ENCODE peak calls at places on chromosomes 7 and 10, in four cellular contexts. F, M, L and K are unnamed samples.

GRCh38 chr10:110147961-110148360 is 59.4 kb upstream of the MXI1 start:
- DNase-seq in M (no peak), F (no peak), L (peak), K (no peak)

GRCh38 chr7:100538348-100538653 is 702 bp upstream of the AGFG2 start:
- DNase-seq in F (no peak), L (no peak), M (no peak), K (no peak)

GRCh38 chr7:434891-435486 is 84.7 kb downstream of the PDGFA start:
- DNase-seq in F (no peak), L (no peak), M (no peak), K (no peak)

GRCh38 chr7:117184367-117184766 is 138.5 kb downstream of the WNT2 start:
- DNase-seq in M (no peak), L (no peak), F (no peak), K (no peak)

GRCh38 chr7:882336-883028 is 6.1 kb downstream of the GET4 start:
- DNase-seq in M (no peak), L (no peak), F (no peak), K (no peak)

GRCh38 chr7:49878627-49879026 is 105.2 kb downstream of the VWC2 start:
- DNase-seq in M (no peak), F (no peak), L (no peak), K (no peak)

GRCh38 chr7:106017657-106018056 is 54.6 kb downstream of the CDHR3 start:
- DNase-seq in F (no peak), M (no peak), L (no peak), K (no peak)

GRCh38 chr7:36207451-36208291 is 54.6 kb downstream of the EEPD1 start:
- DNase-seq in F (peak), L (peak), M (no peak), K (no peak)

GRCh38 chr10:130300608-130301025 is 164.4 kb downstream of the GLRX3 start:
- DNase-seq in M (no peak), F (no peak), L (no peak), K (no peak)

GRCh38 chr7:81618400-81619014 is 151.3 kb downstream of the HGF start:
- DNase-seq in F (peak), L (peak), M (no peak), K (no peak)

GRCh38 chr7:41886906-41887311 is 184.0 kb upstream of the INHBA start:
- DNase-seq in L (peak), F (peak), M (no peak), K (no peak)

GRCh38 chr10:96229568-96230030 is 41.8 kb downstream of the BLNK start:
- DNase-seq in F (peak), L (peak), M (peak), K (peak)

GRCh38 chr7:77439572-77439971 is 23.4 kb upstream of the GSAP start:
- DNase-seq in F (no peak), M (no peak), L (no peak), K (no peak)

GRCh38 chr10:79355420-79356010 is 8.2 kb downstream of the PPIF start:
- DNase-seq in M (no peak), F (no peak), L (no peak), K (no peak)

GRCh38 chr10:100739516-100740368 is 5.6 kb upstream of the PAX2 start:
- DNase-seq in F (no peak), M (no peak), L (no peak), K (no peak)

GRCh38 chr7:73972614-73973013 is 55.4 kb upstream of the ELN start:
- DNase-seq in L (no peak), F (no peak), M (no peak), K (no peak)

GRCh38 chr7:129258649-129259389 is 34.0 kb downstream of the AHCYL2 start:
- DNase-seq in F (peak), M (no peak), L (peak), K (no peak)

GRCh38 chr7:83394776-83395175 is 232.1 kb upstream of the PCLO start:
- DNase-seq in L (no peak), F (no peak), M (no peak), K (no peak)

GRCh38 chr7:76292206-76292573 is 10.3 kb upstream of the HSPB1 start:
- DNase-seq in M (no peak), L (peak), F (no peak), K (no peak)

GRCh38 chr7:122602800-122603199 is 96.1 kb downstream of the RNF133 start:
- DNase-seq in L (no peak), F (no peak), M (no peak), K (no peak)
- TF ChIP-seq EZH2 in L (no peak), F (no peak), M (no peak), K (no peak)

GRCh38 chr7:2232766-2233520 is at the start of gene MAD1L1:
- DNase-seq in L (peak), M (no peak), F (peak), K (peak)

GRCh38 chr7:2233876-2234275 is 1.1 kb upstream of the MAD1L1 start:
- DNase-seq in L (peak), F (peak), M (no peak), K (no peak)

GRCh38 chr7:2239242-2239641 is 2.8 kb downstream of the MRM2 start:
- DNase-seq in L (no peak), M (no peak), F (no peak), K (no peak)

GRCh38 chr7:2241580-2242540 is at the start of the genes MRM2 and NUDT1:
- DNase-seq in F (peak), L (peak), M (no peak), K (peak)

GRCh38 chr7:2237109-2237602 is 4.4 kb upstream of the MAD1L1 start:
- DNase-seq in L (no peak), M (peak), F (no peak), K (no peak)
- H3K27ac ChIP-seq in L (no peak), M (peak), F (no peak), K (no peak)

DNA sequence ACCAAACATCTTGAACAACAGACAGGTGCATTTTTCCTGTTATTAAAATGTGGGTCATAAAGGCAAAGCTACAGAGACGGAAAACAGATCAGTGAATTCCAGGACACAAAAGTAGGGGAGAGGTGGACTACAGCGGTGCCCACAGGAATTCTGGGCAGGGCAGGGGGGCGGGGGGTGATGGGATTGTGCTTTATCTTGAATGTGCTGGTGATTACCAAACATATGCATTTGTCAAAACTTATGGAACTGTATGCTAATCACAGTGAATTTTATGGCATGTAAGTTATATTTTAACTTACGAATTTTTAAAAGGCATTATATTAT is 519.4 kb downstream of the CNTNAP2 start:
- DNase-seq in L (no peak), M (no peak), F (no peak), K (no peak)
- H3K9ac ChIP-seq in L (no peak), M (no peak), F (no peak), K (no peak)

DNA sequence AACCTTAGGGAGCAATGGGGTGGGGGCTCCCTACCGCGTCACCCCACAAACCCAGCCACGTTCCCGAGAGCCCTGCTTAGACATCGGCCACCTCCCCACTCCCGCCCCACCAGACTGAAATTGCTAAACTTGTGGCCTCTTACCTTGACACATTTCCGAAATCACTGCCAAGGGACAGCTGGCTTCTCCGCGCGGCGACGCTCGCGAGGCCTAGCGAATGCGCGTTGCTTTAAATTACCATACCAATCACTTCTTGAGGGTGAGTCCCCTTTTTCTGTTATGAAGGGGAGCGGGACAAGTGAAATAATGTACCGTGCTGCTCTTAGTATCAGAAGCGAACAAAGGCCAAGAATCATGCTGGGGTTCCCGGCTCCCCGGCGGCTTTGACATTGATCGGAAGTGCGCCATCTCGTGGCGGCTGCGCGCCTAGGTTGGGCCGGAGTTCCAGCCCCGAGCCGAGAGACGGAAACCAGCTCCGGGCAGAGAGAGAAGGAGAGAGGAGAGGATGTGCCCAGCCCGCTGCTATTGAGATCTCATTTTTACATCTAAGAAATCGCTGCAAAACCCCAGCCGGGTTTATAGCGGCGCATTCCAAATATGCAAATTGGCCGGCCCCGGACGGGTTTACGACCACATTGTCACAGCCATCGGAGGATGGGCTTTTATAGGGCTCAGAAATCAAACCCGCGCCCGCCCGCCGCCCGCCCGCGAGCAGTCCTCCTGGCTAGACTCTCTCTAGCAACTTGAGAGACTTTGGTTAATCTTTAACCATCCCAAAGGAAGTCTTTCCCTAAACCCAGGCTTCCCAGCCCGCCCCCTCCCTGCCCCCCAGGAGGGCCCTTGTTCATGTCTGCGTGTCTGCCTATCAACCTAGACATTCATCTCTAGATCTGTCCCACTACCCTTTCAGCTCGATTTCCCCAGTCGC is 5.3 kb downstream of the HOXA11 start:
- DNase-seq in L (peak), M (no peak), F (no peak), K (no peak)
- TF ChIP-seq EZH2 in L (peak), M (no peak), F (peak), K (no peak)

GRCh38 chr10:128053356-128053755 is 72.9 kb downstream of the MKI67 start:
- DNase-seq in L (no peak), F (no peak), M (no peak), K (no peak)
- H3K27ac ChIP-seq in L (no peak), F (no peak), M (no peak), K (no peak)

GRCh38 chr10:4867109-4867519 is 41.1 kb downstream of the AKR1E2 start:
- DNase-seq in M (no peak), L (no peak), F (no peak), K (no peak)
- H3K9ac ChIP-seq in M (no peak), L (no peak), F (no peak), K (no peak)

DNA sequence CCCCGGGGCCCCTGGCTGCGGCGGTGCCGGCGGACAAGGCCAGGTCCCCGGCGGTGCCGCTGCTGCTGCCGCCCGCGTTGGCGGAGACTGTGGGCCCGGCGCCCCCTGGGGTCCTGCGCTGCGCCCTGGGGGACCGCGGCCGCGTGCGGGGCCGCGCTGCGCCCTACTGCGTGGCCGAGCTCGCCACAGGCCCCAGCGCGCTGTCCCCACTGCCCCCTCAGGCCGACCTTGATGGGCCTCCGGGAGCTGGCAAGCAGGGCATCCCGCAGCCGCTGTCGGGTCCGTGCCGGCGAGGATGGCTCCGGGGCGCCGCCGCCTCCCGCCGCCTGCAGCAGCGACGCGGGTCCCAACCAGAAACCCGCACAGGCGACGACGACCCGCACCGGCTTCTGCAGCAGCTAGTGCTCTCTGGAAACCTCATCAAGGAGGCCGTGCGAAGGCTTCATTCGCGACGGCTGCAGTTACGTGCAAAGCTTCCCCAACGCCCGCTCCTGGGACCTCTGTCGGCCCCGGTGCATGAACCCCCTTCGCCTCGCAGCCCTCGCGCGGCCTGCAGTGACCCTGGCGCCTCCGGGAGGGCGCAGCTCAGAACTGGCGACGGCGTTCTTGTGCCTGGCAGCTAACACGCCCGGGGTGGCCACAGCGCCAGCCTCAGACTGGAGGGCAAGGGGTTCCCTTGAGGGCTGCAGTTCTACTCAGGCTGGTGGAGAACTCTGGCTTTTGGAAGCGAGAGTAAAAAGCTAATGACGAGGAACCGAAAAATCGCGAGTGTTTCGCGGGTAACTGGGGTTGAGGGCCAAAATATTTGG is 804 bp downstream of the FRAT1 start:
- DNase-seq in M (no peak), F (no peak), L (no peak), K (peak)
- TF ChIP-seq EZH2 in M (no peak), F (peak), L (no peak), K (no peak)

DNA sequence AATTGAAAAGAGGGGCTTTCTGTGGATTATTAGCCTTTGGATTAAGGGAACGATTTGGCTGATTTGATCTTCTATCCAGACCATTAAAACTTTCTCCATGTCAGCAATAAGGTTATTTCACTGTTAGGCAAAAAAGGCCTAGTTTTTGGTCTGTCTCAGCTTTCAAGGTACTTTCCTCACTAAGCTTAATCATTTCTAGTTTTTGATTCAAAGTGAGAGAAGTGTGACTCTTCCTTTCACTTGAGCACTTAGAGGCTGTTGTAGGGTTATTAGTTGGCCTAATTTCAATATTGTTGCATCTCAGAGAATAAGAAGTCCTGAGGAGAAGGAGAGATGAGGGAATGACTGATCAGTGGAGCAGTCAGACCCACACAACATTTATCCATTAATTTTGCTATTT is 596.0 kb upstream of the TPK1 start:
- DNase-seq in L (no peak), F (no peak), M (no peak), K (no peak)
- H3K27ac ChIP-seq in L (no peak), F (no peak), M (no peak), K (no peak)